ENCODE peak calls at places on chromosomes 11 and 22, in six cellular contexts. W is IMR-90; Y is heart right ventricle; L is uterus; X is pancreas; Z is CD8-positive, alpha-beta T cell. A is an unnamed sample.

GRCh38 chr22:36924151-36924698 is 10.8 kb downstream of the CSF2RB start:
- DNase-seq in W (no peak), Y (no peak), L (no peak), X (no peak), Z (no peak), A (no peak)

GRCh38 chr11:86888164-86888977 is 66.8 kb downstream of the FZD4 start:
- DNase-seq in W (peak; percentile 79), Y (no peak), L (no peak), X (no peak), Z (no peak), A (no peak)

GRCh38 chr11:1254086-1254648 is 31.3 kb downstream of the MUC5B start:
- DNase-seq in W (no peak), Y (no peak), L (no peak), X (peak; percentile 61), Z (no peak), A (no peak)

GRCh38 chr22:41801147-41801819 is 804 bp downstream of the CCDC134 start:
- DNase-seq in W (no peak), Y (no peak), L (no peak), X (no peak), Z (no peak), A (no peak)

GRCh38 chr22:27215826-27216320 is 558.5 kb downstream of the MIAT start:
- DNase-seq in W (no peak), Y (no peak), L (no peak), X (no peak), Z (no peak), A (no peak)

GRCh38 chr11:114157476-114158050 is 98.1 kb downstream of the ZBTB16 start:
- DNase-seq in W (no peak), Y (no peak), L (no peak), X (no peak), Z (no peak), A (no peak)

GRCh38 chr22:49629024-49629570 is 198.6 kb downstream of the BRD1 start:
- DNase-seq in W (no peak), Y (no peak), L (no peak), X (no peak), Z (no peak), A (peak; percentile 50)

GRCh38 chr11:11279956-11280689 is 72.9 kb downstream of the CSNK2A3 start:
- DNase-seq in W (peak; percentile 67), Y (no peak), L (no peak), X (no peak), Z (no peak), A (no peak)

GRCh38 chr11:43998308-43998707 is 49.5 kb upstream of the ACCSL start:
- DNase-seq in W (no peak), Y (no peak), L (no peak), X (no peak), Z (no peak), A (no peak)

GRCh38 chr11:110337570-110338193 is 41.3 kb upstream of the RDX start:
- DNase-seq in W (peak; percentile 52), Y (no peak), L (no peak), X (no peak), Z (no peak), A (no peak)

GRCh38 chr11:67024410-67024809 is 1.5 kb downstream of the SYT12 start:
- DNase-seq in W (no peak), Y (no peak), L (no peak), X (no peak), Z (no peak), A (no peak)

GRCh38 chr11:111426615-111427014 is 47.5 kb upstream of the POU2AF1 start:
- DNase-seq in W (no peak), Y (no peak), L (no peak), X (no peak), Z (no peak), A (no peak)

GRCh38 chr22:35862697-35863096 is 145.0 kb downstream of the APOL5 start:
- DNase-seq in W (no peak), Y (no peak), L (no peak), X (no peak), Z (no peak), A (no peak)

GRCh38 chr22:42932857-42933782 is 76.0 kb upstream of the ARFGAP3 start:
- DNase-seq in W (peak; percentile 28), Y (peak; percentile 69), L (no peak), X (peak; percentile 21), Z (no peak), A (peak; percentile 73)

GRCh38 chr11:105923252-105923651 is 98.8 kb downstream of the MSANTD4 start:
- DNase-seq in W (peak; percentile 24), Y (no peak), L (no peak), X (no peak), Z (no peak), A (no peak)

GRCh38 chr11:134332189-134332631 is 422 bp downstream of the GLB1L2 start:
- DNase-seq in W (no peak), Y (no peak), L (peak; percentile 30), X (no peak), Z (no peak), A (no peak)

GRCh38 chr22:49243335-49243734 is 584.3 kb downstream of the BRD1 start:
- DNase-seq in W (no peak), Y (no peak), L (no peak), X (no peak), Z (no peak), A (no peak)

GRCh38 chr22:45946805-45947600 is 30.0 kb downstream of the WNT7B start:
- DNase-seq in W (no peak), Y (no peak), L (no peak), X (no peak), Z (no peak), A (no peak)

GRCh38 chr22:27668828-27669797 is 132.4 kb downstream of the MN1 start:
- DNase-seq in W (peak; percentile 18), Y (peak; percentile 87), L (peak; percentile 23), X (no peak), Z (no peak), A (no peak)

DNA sequence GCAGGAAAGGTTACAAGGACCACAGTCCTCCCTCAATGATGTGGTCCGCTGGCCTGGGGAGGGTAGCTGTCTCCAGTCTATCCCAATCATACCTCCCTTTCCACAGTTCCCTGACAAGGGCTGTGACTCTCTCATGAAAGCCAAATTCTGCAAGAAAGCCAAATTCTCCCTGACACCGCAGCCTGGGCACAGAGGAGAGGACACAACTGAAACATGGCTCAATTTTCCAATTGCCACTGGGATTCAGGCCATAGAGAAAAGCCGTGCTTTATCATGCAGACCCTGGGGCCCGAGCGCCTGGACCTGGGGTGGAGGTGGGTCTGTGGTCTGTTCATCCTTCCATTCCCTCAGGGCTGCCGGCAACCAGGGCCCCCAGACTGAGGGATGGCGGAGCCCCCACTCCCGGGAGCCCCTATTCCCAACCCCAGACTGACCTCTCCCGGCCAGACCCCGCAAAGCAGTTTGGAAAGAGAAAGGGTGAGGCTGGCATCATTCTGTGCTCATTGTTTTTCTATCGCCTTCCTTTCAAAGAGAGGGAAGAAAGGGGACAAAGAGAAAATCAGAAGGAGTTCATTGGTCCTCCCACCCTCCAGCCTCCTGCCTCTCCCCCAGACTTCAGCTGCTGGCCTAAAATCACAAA is 239.5 kb downstream of the BUD13 start:
- DNase-seq in W (no peak), Y (no peak), L (no peak), X (no peak), Z (no peak), A (no peak)
- TF ChIP-seq CTCF in W (no peak), Y (peak; percentile 16), L (no peak), X (no peak), Z (no peak), A (no peak)

DNA sequence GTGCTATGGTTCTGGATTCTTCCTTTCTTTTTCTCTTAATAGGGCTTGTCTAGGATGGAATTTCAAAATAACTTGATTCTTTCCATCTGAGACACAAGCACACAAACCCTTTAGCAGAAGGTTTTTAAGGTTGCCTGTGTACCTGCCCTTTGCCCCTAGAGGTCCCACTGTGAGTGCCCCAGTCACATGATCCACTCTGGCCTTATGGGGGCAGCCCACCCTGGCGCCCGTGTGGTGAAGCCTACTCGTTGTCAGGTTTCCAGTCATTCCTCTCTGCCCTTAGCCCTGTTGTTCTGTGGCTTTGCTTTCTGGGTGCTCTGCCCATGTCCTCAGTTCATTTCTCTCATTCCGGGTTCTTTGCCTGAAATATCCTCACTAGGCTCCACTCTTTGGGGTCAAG is 51.8 kb downstream of the ZNRF3 start:
- DNase-seq in W (no peak), Y (no peak), L (no peak), X (no peak), Z (no peak), A (no peak)
- H3K4me1 ChIP-seq in W (peaks cover 4% of the 10 kb centered on the region), Y (peaks cover 4% of the 10 kb centered on the region), L (no peaks in the 10 kb centered on the region), X (peaks cover 5% of the 10 kb centered on the region), Z (no peaks in the 10 kb centered on the region), A (peaks cover 2% of the 10 kb centered on the region)

GRCh38 chr11:117095301-117096139 is 2.7 kb downstream of the SIK3 start:
- DNase-seq in W (peak; percentile 52), Y (no peak), L (no peak), X (no peak), Z (no peak), A (no peak)

GRCh38 chr11:117096973-117097566 is 1.2 kb downstream of the SIK3 start:
- DNase-seq in W (no peak), Y (no peak), L (no peak), X (no peak), Z (no peak), A (no peak)

GRCh38 chr11:117092951-117093590 is 5.2 kb downstream of the SIK3 start:
- DNase-seq in W (no peak), Y (no peak), L (no peak), X (no peak), Z (no peak), A (no peak)

GRCh38 chr11:117096140-117096972 is 1.9 kb downstream of the SIK3 start:
- DNase-seq in W (no peak), Y (no peak), L (no peak), X (no peak), Z (peak; percentile 24), A (no peak)

DNA sequence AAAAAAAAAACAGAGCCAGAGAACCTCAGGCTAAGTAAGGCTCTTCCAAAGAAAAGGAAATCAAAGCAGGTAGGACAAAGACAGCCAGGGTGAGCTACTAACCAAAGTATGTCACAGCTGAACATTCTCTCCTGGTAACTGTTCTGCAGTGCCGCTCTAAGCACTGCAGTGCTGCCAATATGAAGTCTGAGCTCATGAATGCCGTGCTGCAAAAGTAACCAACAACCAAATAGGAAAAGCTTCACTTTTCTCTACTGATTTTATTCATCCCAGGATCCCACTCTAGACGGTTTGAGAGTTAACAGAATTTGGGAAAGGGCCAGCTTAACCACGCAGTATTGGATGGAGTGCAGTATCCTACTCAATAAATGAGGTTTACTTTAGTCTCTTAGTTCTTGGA is 3.5 kb downstream of the SIK3 start:
- DNase-seq in W (peak; percentile 56), Y (no peak), L (no peak), X (no peak), Z (no peak), A (no peak)
- H3K4me3 ChIP-seq in W (no peak overlapping the region), Y (peak overlapping the region; percentile 3), L (no peak overlapping the region), X (no peak overlapping the region), Z (no peak overlapping the region), A (no peak overlapping the region)

DNA sequence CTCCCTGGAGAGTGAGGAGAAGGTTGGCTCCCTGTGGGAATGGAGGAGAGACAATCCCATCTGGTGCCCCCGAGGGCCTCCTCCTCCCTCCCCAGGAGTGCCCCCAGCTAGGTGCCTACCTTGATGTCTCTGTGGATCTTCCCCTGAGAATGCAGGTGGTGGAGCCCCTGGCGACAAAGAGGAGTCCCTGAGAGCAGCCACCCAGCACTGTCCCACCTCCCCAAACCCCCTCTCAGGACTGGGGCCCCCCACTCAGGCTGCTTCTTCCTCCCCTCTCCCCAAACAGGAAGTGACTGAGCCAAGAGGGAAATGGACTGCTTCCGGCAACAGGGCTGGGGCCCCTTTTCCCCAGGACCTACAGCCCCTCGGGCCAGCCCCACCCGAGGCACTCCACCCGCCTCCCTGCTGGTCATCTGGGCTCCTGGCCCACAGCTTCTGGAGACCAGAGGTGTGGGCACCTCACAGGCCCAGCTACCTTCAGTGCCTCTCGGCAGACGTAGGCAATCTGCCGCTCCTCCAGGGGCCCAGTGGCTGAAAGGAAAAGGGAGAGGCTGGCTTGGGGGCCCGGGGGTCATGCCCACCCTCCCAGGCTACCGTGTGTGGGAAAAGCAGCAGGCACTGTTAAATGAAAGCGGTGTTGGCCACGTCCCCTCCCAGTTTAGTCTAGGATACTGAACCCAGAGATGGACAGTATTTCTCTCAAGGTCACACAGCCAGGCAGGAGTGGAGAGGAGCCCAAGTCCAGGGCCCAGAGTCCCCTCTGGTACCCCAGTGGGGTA is 1.2 kb downstream of the MAP4K2 start:
- DNase-seq in W (no peak), Y (no peak), L (no peak), X (peak; percentile 77), Z (no peak), A (no peak)
- TF ChIP-seq CTCF in W (no peak), Y (no peak), L (no peak), X (no peak), Z (no peak), A (no peak)

A was measured in left lung.